ENCODE peak calls at places on chromosome 13, in five cellular contexts. R is GM12865, T is PC-3, V is NCI-H2081, G is HL-60. Y is an unnamed sample.

GRCh38 chr13:35378939-35379338 is 97.5 kb downstream of the MAB21L1 start:
- DNase-seq in G (no peak), V (no peak), R (no peak), T (peak), Y (no peak)

GRCh38 chr13:110913322-110913721 is 1.5 kb downstream of the ANKRD10 start:
- DNase-seq in G (no peak), V (no peak), R (peak), T (peak), Y (peak)

GRCh38 chr13:112752711-112753541 is 63.1 kb downstream of the ATP11A start:
- DNase-seq in G (no peak), R (no peak), V (no peak), T (no peak), Y (no peak)

GRCh38 chr13:28047784-28048388 is 52.5 kb downstream of the FLT3 start:
- DNase-seq in T (peak), V (no peak), G (peak), R (peak), Y (no peak)

GRCh38 chr13:84358601-84359000 is 476.3 kb upstream of the SLITRK1 start:
- DNase-seq in G (no peak), T (no peak), R (no peak), V (no peak), Y (no peak)

GRCh38 chr13:74210693-74211393 is 76.6 kb upstream of the KLF12 start:
- DNase-seq in T (peak), R (no peak), G (no peak), V (no peak), Y (peak)

GRCh38 chr13:113837554-113838355 is 26.1 kb downstream of the GAS6 start:
- DNase-seq in T (peak), V (no peak), R (peak), G (no peak), Y (peak)

GRCh38 chr13:99522288-99522687 is 21.0 kb downstream of the TM9SF2 start:
- DNase-seq in G (no peak), R (no peak), V (no peak), T (no peak), Y (no peak)

GRCh38 chr13:34413538-34414210 is 528.4 kb upstream of the NBEA start:
- DNase-seq in T (peak), G (no peak), R (no peak), V (no peak), Y (no peak)

GRCh38 chr13:66657165-66657895 is 572.8 kb downstream of the PCDH9 start:
- DNase-seq in T (peak), V (peak), R (no peak), G (no peak), Y (no peak)

GRCh38 chr13:51453308-51453958 is 597 bp upstream of the INTS6 start:
- DNase-seq in V (peak), R (peak), T (no peak), G (peak), Y (no peak)

GRCh38 chr13:44815507-44816074 is 173.7 kb downstream of the NUFIP1 start:
- DNase-seq in V (no peak), T (peak), G (no peak), R (peak), Y (no peak)

GRCh38 chr13:49587311-49587847 is 2.0 kb upstream of the RCBTB1 start:
- DNase-seq in G (no peak), V (no peak), R (no peak), T (peak), Y (no peak)

GRCh38 chr13:76812971-76813691 is 73.1 kb downstream of the KCTD12 start:
- DNase-seq in R (no peak), V (no peak), G (no peak), T (no peak), Y (no peak)

GRCh38 chr13:74006666-74007065 is 127.5 kb downstream of the KLF12 start:
- DNase-seq in G (no peak), T (no peak), R (no peak), V (no peak), Y (no peak)

GRCh38 chr13:29496241-29496712 is 99.2 kb downstream of the SLC7A1 start:
- DNase-seq in R (peak), V (no peak), T (peak), G (peak), Y (no peak)

GRCh38 chr13:102141625-102142472 is 260.0 kb downstream of the FGF14 start:
- DNase-seq in R (no peak), V (no peak), G (no peak), T (peak), Y (no peak)

GRCh38 chr13:26423634-26424033 is 133.8 kb upstream of the WASF3 start:
- DNase-seq in G (no peak), R (no peak), V (no peak), T (no peak), Y (no peak)

GRCh38 chr13:112844879-112845278 is 124.1 kb upstream of the MCF2L start:
- DNase-seq in G (no peak), T (no peak), R (no peak), V (no peak), Y (no peak)

GRCh38 chr13:29845440-29846056 is 4.9 kb downstream of the UBL3 start:
- DNase-seq in G (no peak), R (no peak), T (peak), V (no peak), Y (no peak)

GRCh38 chr13:114043421-114044053 is 69.7 kb upstream of the C13orf46 start:
- DNase-seq in V (no peak), G (peak), R (peak), T (no peak), Y (peak)

GRCh38 chr13:59203855-59204254 is 959.9 kb downstream of the DIAPH3 start:
- DNase-seq in G (no peak), T (no peak), V (no peak), R (no peak), Y (no peak)

GRCh38 chr13:90135558-90135957 is 1211.9 kb upstream of the MIR17HG start:
- DNase-seq in G (no peak), T (no peak), V (no peak), R (no peak), Y (no peak)